ENCODE peak calls at places on chromosomes 16 and 17, in eight cellular contexts. J, D, P, Z, B, M, G and H are unnamed samples.

GRCh38 chr16:50610331-50611262 is 62.4 kb downstream of the NKD1 start:
- DNase-seq in J (no peak), D (no peak), P (no peak), Z (no peak), B (no peak), M (no peak), G (no peak), H (no peak)

GRCh38 chr16:88920618-88921602 is 54.5 kb upstream of the PABPN1L start:
- DNase-seq in J (peak), D (no peak), P (peak), Z (no peak), B (peak), M (peak), G (no peak), H (no peak)

GRCh38 chr17:50767446-50767845 is at the start of gene ANKRD40CL:
- DNase-seq in J (no peak), D (no peak), P (no peak), Z (no peak), B (no peak), M (no peak), G (no peak), H (no peak)

GRCh38 chr17:65023791-65024190 is 32.7 kb downstream of the GNA13 start:
- DNase-seq in J (no peak), D (no peak), P (no peak), Z (no peak), B (no peak), M (no peak), G (no peak), H (no peak)

GRCh38 chr16:13063457-13063856 is 162.1 kb downstream of the SHISA9 start:
- DNase-seq in J (no peak), D (no peak), P (no peak), Z (no peak), B (no peak), M (no peak), G (no peak), H (no peak)

GRCh38 chr17:41695954-41696720 is 7.5 kb downstream of the EIF1 start:
- DNase-seq in J (peak), D (peak), P (peak), Z (peak), B (no peak), M (peak), G (peak), H (peak)

GRCh38 chr17:57329380-57330214 is 73.3 kb downstream of the MSI2 start:
- DNase-seq in J (no peak), D (no peak), P (no peak), Z (no peak), B (no peak), M (no peak), G (no peak), H (no peak)

GRCh38 chr17:82611140-82612058 is 36.8 kb downstream of the WDR45B start:
- DNase-seq in J (no peak), D (no peak), P (no peak), Z (no peak), B (no peak), M (no peak), G (no peak), H (no peak)

GRCh38 chr16:49590166-49590871 is 216.7 kb downstream of the C16orf78 start:
- DNase-seq in J (no peak), D (no peak), P (no peak), Z (no peak), B (no peak), M (no peak), G (no peak), H (no peak)

GRCh38 chr17:27573971-27574525 is 56.9 kb upstream of the LGALS9 start:
- DNase-seq in J (no peak), D (no peak), P (no peak), Z (peak), B (no peak), M (peak), G (no peak), H (peak)

GRCh38 chr17:75535871-75536270 is 10.4 kb downstream of the LLGL2 start:
- DNase-seq in J (no peak), D (no peak), P (no peak), Z (no peak), B (no peak), M (no peak), G (no peak), H (no peak)